ENCODE peak calls at places on chromosome 16, in seven cellular contexts. Y is stimulated activated CD8-positive, alpha-beta memory T cell treated with anti-CD3 and anti-CD28 coated beads, Interleukin-15, amount 100 ng/mL, for 4 hours; B is stimulated activated CD4-positive, alpha-beta T cell treated with anti-CD3 and anti-CD28 coated beads, Interleukin-12 subunit alpha, Interleukin-12 subunit beta, amount 100 ng/mL, for 48 hours; T is nucleus accumbens; V is ELR; A is HFFc6; Z is stimulated activated naive CD4-positive, alpha-beta T cell. M is an unnamed sample.

GRCh38 chr16:20868890-20869289 is 31.3 kb downstream of the DCUN1D3 start:
- DNase-seq in T (peak; percentile 79), Z (no peak), V (peak; percentile 24), A (peak; percentile 46), B (no peak), Y (no peak), M (no peak)

GRCh38 chr16:10668322-10669045 is 26.2 kb downstream of the TEKT5 start:
- DNase-seq in V (peak; percentile 44), A (no peak), Y (no peak), Z (no peak), T (peak; percentile 36), B (no peak), M (peak; percentile 2)

GRCh38 chr16:77406680-77407079 is 28.2 kb downstream of the ADAMTS18 start:
- DNase-seq in T (no peak), V (peak; percentile 27), A (no peak), Y (no peak), Z (no peak), B (no peak), M (no peak)

GRCh38 chr16:69217433-69217832 is 30.5 kb downstream of the SNTB2 start:
- DNase-seq in A (peak; percentile 50), V (peak; percentile 86), B (no peak), Z (no peak), T (no peak), Y (no peak), M (no peak)

GRCh38 chr16:28985611-28986041 is 774 bp downstream of the LAT start:
- DNase-seq in T (no peak), B (no peak), Z (no peak), Y (no peak), V (no peak), A (no peak), M (no peak)

GRCh38 chr16:11301645-11302513 is 20.7 kb upstream of the PRM1 start:
- DNase-seq in B (no peak), Y (no peak), T (no peak), V (peak; percentile 8), A (no peak), Z (no peak), M (no peak)

GRCh38 chr16:78918805-78919204 is 681.7 kb downstream of the MAF start:
- DNase-seq in V (no peak), T (no peak), A (no peak), B (no peak), Y (no peak), Z (no peak), M (no peak)

GRCh38 chr16:86604436-86605220 is 26.3 kb downstream of the FOXL1 start:
- DNase-seq in Z (peak; percentile 36), A (no peak), B (peak; percentile 15), Y (peak; percentile 24), T (no peak), V (no peak), M (peak; percentile 16)

GRCh38 chr16:1159973-1160772 is 7.3 kb downstream of the CACNA1H start:
- DNase-seq in Z (no peak), A (no peak), V (no peak), Y (no peak), B (no peak), T (peak; percentile 35), M (no peak)

GRCh38 chr16:29995330-29995910 is at the start of gene HIRIP3:
- DNase-seq in A (peak; percentile 42), Z (peak; percentile 81), V (peak; percentile 87), Y (peak; percentile 65), B (peak; percentile 77), T (peak; percentile 85), M (peak; percentile 77)